ENCODE peak calls at places on chromosome 11, in five cellular contexts. One of them, this sample, is unnamed.

GRCh38 chr11:34357646-34358257 is at the start of gene ABTB2:
- DNase-seq in esophagus muscularis mucosa: peak; percentile 99
- DNase-seq in A549: peak; percentile 96
- DNase-seq in tibial nerve: peak; percentile 99
- DNase-seq in H1: peak; percentile 98
- DNase-seq in this sample: peak; percentile 99

GRCh38 chr11:118635642-118636041 is 28.2 kb downstream of the PHLDB1 start:
- DNase-seq in esophagus muscularis mucosa: no peak
- DNase-seq in A549: no peak
- DNase-seq in tibial nerve: no peak
- DNase-seq in H1: no peak
- DNase-seq in this sample: no peak

GRCh38 chr11:66909181-66909580 is 49.0 kb downstream of the PC start:
- DNase-seq in esophagus muscularis mucosa: no peak
- DNase-seq in A549: no peak
- DNase-seq in tibial nerve: no peak
- DNase-seq in H1: no peak
- DNase-seq in this sample: no peak

GRCh38 chr11:74371269-74372039 is 26.8 kb downstream of the PGM2L1 start:
- DNase-seq in esophagus muscularis mucosa: no peak
- DNase-seq in A549: peak; percentile 20
- DNase-seq in tibial nerve: no peak
- DNase-seq in H1: no peak
- DNase-seq in this sample: no peak

GRCh38 chr11:116294630-116295029 is 478.2 kb downstream of the BUD13 start:
- DNase-seq in esophagus muscularis mucosa: no peak
- DNase-seq in A549: no peak
- DNase-seq in tibial nerve: no peak
- DNase-seq in H1: no peak
- DNase-seq in this sample: no peak

GRCh38 chr11:71283960-71284359 is 31.6 kb upstream of the SHANK2 start:
- DNase-seq in esophagus muscularis mucosa: no peak
- DNase-seq in A549: no peak
- DNase-seq in tibial nerve: no peak
- DNase-seq in H1: no peak
- DNase-seq in this sample: peak; percentile 94

GRCh38 chr11:68903288-68903630 is 373 bp downstream of the MRPL21 start:
- DNase-seq in esophagus muscularis mucosa: no peak
- DNase-seq in A549: no peak
- DNase-seq in tibial nerve: no peak
- DNase-seq in H1: no peak
- DNase-seq in this sample: no peak

GRCh38 chr11:12086271-12087074 is 23.9 kb upstream of the MICAL2 start:
- DNase-seq in esophagus muscularis mucosa: no peak
- DNase-seq in A549: peak; percentile 89
- DNase-seq in tibial nerve: peak; percentile 48
- DNase-seq in H1: no peak
- DNase-seq in this sample: peak; percentile 57

GRCh38 chr11:11148104-11148509 is 204.9 kb downstream of the CSNK2A3 start:
- DNase-seq in esophagus muscularis mucosa: peak; percentile 94
- DNase-seq in A549: no peak
- DNase-seq in tibial nerve: peak; percentile 63
- DNase-seq in H1: peak; percentile 60
- DNase-seq in this sample: no peak

GRCh38 chr11:58999291-58999680 is 60.0 kb downstream of the GLYATL1 start:
- DNase-seq in esophagus muscularis mucosa: no peak
- DNase-seq in A549: no peak
- DNase-seq in tibial nerve: no peak
- DNase-seq in H1: no peak
- DNase-seq in this sample: no peak

GRCh38 chr11:65468874-65469333 is 29.9 kb upstream of the MALAT1 start:
- DNase-seq in esophagus muscularis mucosa: no peak
- DNase-seq in A549: peak; percentile 58
- DNase-seq in tibial nerve: peak; percentile 44
- DNase-seq in H1: peak; percentile 88
- DNase-seq in this sample: peak; percentile 93

GRCh38 chr11:17782145-17782544 is 47.6 kb downstream of the KCNC1 start:
- DNase-seq in esophagus muscularis mucosa: no peak
- DNase-seq in A549: no peak
- DNase-seq in tibial nerve: no peak
- DNase-seq in H1: no peak
- DNase-seq in this sample: no peak

GRCh38 chr11:3091081-3091845 is 34.0 kb upstream of the CARS1 start:
- DNase-seq in esophagus muscularis mucosa: no peak
- DNase-seq in A549: no peak
- DNase-seq in tibial nerve: no peak
- DNase-seq in H1: no peak
- DNase-seq in this sample: no peak

GRCh38 chr11:103798456-103798855 is 238.0 kb upstream of the DDI1 start:
- DNase-seq in esophagus muscularis mucosa: no peak
- DNase-seq in A549: no peak
- DNase-seq in tibial nerve: no peak
- DNase-seq in H1: no peak
- DNase-seq in this sample: no peak

GRCh38 chr11:2914475-2915195 is 14.6 kb downstream of the PHLDA2 start:
- DNase-seq in esophagus muscularis mucosa: no peak
- DNase-seq in A549: no peak
- DNase-seq in tibial nerve: no peak
- DNase-seq in H1: no peak
- DNase-seq in this sample: peak; percentile 50

GRCh38 chr11:75013051-75013450 is 24.3 kb downstream of the NEU3 start:
- DNase-seq in esophagus muscularis mucosa: no peak
- DNase-seq in A549: no peak
- DNase-seq in tibial nerve: no peak
- DNase-seq in H1: no peak
- DNase-seq in this sample: no peak

GRCh38 chr11:31779268-31779879 is 31.7 kb downstream of the PAX6 start:
- DNase-seq in esophagus muscularis mucosa: no peak
- DNase-seq in A549: no peak
- DNase-seq in tibial nerve: no peak
- DNase-seq in H1: no peak
- DNase-seq in this sample: no peak

GRCh38 chr11:19769820-19770219 is 57.2 kb downstream of the NAV2 start:
- DNase-seq in esophagus muscularis mucosa: no peak
- DNase-seq in A549: no peak
- DNase-seq in tibial nerve: no peak
- DNase-seq in H1: no peak
- DNase-seq in this sample: no peak

GRCh38 chr11:43573233-43573632 is 107.3 kb upstream of the HSD17B12 start:
- DNase-seq in esophagus muscularis mucosa: no peak
- DNase-seq in A549: no peak
- DNase-seq in tibial nerve: no peak
- DNase-seq in H1: peak; percentile 70
- DNase-seq in this sample: no peak

GRCh38 chr11:75031224-75031753 is 42.6 kb downstream of the NEU3 start:
- DNase-seq in esophagus muscularis mucosa: peak; percentile 82
- DNase-seq in A549: no peak
- DNase-seq in tibial nerve: no peak
- DNase-seq in H1: no peak
- DNase-seq in this sample: no peak

DNA sequence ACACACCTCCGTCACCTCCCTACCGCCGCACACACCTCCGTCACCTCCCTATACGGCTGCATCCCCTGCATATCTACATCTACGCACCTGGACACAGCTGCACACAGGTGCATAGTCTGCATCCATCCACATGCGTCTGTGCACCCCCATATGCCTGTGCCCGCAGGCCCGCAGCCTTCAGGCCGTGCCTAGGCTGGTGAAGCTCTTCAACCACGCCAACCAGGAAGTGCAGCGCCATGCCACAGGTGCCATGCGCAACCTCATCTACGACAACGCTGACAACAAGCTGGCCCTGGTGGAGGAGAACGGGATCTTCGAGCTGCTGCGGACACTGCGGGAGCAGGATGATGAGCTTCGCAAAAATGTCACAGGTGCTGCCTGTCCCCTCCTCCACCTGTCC is 4.8 kb downstream of the PKP3 start:
- DNase-seq in esophagus muscularis mucosa: no peak
- DNase-seq in A549: no peak
- DNase-seq in tibial nerve: no peak
- DNase-seq in H1: no peak
- DNase-seq in this sample: no peak
- TF ChIP-seq EP300 in esophagus muscularis mucosa: no peak
- TF ChIP-seq EP300 in A549: no peak
- TF ChIP-seq EP300 in tibial nerve: no peak
- TF ChIP-seq EP300 in H1: no peak
- TF ChIP-seq EP300 in this sample: no peak

DNA sequence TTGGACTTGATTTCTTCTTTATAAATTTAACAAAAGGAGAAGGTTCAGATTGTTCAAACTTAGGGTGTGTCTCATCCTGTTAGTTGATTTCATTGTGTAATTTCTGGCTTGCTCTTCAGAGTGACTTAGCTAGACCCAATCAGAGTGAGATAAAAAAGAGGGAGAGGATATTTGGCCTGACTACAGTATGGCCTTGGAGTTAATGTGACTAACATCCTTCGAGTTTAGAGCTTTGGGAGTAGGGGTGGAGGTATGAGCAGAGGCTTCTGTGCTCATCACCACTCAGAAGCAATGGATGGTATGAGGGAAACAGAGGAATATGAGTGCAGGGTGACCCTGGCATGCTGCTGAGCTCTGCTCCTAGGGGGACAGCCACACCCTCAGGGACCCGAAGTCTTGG is 114.2 kb downstream of the ME3 start:
- DNase-seq in esophagus muscularis mucosa: no peak
- DNase-seq in A549: no peak
- DNase-seq in tibial nerve: no peak
- DNase-seq in H1: no peak
- DNase-seq in this sample: no peak
- TF ChIP-seq EP300 in esophagus muscularis mucosa: no peak
- TF ChIP-seq EP300 in A549: no peak
- TF ChIP-seq EP300 in tibial nerve: no peak
- TF ChIP-seq EP300 in H1: no peak
- TF ChIP-seq EP300 in this sample: no peak

DNA sequence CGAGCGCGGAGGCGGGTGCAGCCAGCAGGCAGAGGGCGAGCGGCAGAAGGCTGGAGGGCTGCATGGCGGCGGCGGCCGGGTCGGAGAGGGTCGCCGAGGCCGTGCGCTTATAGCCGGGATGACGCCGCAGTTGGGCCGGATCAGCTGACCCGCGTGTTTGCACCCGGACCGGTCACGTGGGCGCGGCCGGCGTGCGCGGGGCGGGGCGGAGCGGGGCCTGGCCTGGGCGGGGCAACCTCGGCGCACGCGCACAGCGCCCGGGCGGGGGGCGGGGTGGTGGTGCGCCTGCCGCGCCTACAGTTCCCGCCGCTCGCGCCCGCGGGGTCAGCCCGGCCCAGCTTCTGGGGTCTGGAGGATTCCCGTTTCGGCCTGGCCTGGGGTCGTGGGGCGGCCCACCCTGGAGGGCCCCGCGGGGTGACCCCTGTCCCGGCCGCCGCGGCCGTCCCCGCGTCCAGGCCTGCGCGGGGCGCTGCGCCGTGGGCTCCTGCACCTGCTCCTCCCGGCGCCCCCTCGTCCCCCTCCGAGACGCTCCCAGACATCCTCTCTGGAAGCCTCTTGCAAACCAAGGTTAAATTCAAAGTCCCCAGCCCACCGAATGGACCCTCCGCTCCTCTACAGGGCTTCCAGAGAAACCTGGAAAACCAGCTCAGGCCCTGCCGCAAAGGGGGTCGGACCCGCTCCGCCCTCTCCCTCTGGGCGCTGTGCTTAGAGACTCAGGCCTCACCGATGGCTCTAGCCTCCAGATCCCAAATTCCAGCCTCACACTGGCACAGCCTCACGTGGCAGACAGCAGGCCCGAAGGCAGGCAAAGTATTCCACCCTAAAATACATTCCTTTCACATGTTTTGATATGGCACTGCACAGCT is at the start of gene CTSD:
- DNase-seq in esophagus muscularis mucosa: peak; percentile 95
- DNase-seq in A549: peak; percentile 91
- DNase-seq in tibial nerve: peak; percentile 83
- DNase-seq in H1: peak; percentile 96
- DNase-seq in this sample: peak; percentile 94
- TF ChIP-seq EP300 in esophagus muscularis mucosa: no peak
- TF ChIP-seq EP300 in A549: no peak
- TF ChIP-seq EP300 in tibial nerve: no peak
- TF ChIP-seq EP300 in H1: no peak
- TF ChIP-seq EP300 in this sample: no peak

DNA sequence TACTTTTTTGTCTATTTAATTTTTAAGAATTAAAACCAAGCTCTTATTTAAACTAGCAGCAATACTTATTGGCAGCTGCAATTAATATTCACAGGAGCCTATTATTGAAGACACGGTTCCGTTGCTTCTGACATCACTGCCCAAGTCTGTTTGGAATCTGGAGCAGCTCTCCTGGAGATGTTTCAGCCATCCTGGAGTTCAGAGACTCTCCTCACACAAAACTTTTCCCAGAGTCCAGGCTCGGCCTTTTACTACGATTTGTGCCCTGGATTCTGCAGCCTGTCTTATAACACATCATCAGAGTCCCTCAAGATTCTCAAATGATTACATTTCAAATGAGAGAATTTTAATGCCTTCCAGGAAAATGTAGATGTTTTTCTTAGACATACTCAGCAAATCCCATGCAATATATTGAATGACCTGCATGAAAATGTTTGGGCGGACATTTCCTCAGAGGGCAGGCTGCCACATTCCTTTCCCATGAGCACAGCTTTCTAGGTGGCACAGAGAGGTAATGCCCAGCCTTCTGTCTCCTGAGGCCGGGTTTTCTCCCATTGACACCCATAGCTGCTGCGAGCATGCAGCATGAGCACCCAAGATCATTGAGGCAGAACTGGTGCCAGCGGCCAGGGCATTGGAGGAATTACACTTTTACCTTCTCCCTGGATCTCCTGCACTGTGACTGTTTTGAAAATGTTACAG is 129.1 kb downstream of the SNX19 start:
- DNase-seq in esophagus muscularis mucosa: peak; percentile 60
- DNase-seq in A549: no peak
- DNase-seq in tibial nerve: no peak
- DNase-seq in H1: no peak
- DNase-seq in this sample: no peak
- TF ChIP-seq EP300 in esophagus muscularis mucosa: no peak
- TF ChIP-seq EP300 in A549: no peak
- TF ChIP-seq EP300 in tibial nerve: no peak
- TF ChIP-seq EP300 in H1: no peak
- TF ChIP-seq EP300 in this sample: no peak

This sample was measured in stomach.